ENCODE peak calls at places on chromosomes 1 and 21, in six cellular contexts. S is K562, G is A549, I is ovary, L is stomach, F is SK-N-SH. O is an unnamed sample.

GRCh38 chr1:151620286-151620685 is 8.4 kb downstream of the SNX27 start:
- DNase-seq in S (no peak), G (no peak), I (no peak), L (no peak), F (no peak), O (no peak)

GRCh38 chr1:228108055-228108690 is 926 bp downstream of the MRPL55 start:
- DNase-seq in S (peak), G (no peak), I (peak), L (no peak), F (no peak), O (no peak)

GRCh38 chr1:76576876-76577817 is 290.1 kb upstream of the ST6GALNAC5 start:
- DNase-seq in S (no peak), G (no peak), I (no peak), L (no peak), F (peak), O (no peak)

GRCh38 chr1:240423525-240423924 is 188.4 kb downstream of the GREM2 start:
- DNase-seq in S (no peak), G (no peak), I (no peak), L (no peak), F (no peak), O (no peak)

GRCh38 chr1:208177656-208178055 is 66.5 kb downstream of the PLXNA2 start:
- DNase-seq in S (no peak), G (no peak), I (no peak), L (peak), F (no peak), O (no peak)

GRCh38 chr21:38831526-38832467 is 26.1 kb downstream of the ETS2 start:
- DNase-seq in S (peak), G (peak), I (no peak), L (peak), F (no peak), O (peak)

GRCh38 chr1:102084771-102085535 is 88.2 kb upstream of the OLFM3 start:
- DNase-seq in S (no peak), G (no peak), I (no peak), L (no peak), F (no peak), O (no peak)

GRCh38 chr21:24275613-24276012 is 1331.7 kb downstream of the MRPL39 start:
- DNase-seq in S (no peak), G (no peak), I (no peak), L (no peak), F (no peak), O (no peak)

GRCh38 chr1:38502772-38503171 is 356.8 kb downstream of the RRAGC start:
- DNase-seq in S (no peak), G (no peak), I (no peak), L (no peak), F (no peak), O (no peak)

GRCh38 chr1:162391790-162392563 is 10.4 kb downstream of the C1orf226 start:
- DNase-seq in S (peak), G (peak), I (no peak), L (no peak), F (peak), O (no peak)

GRCh38 chr1:77536813-77537212 is 145.6 kb downstream of the ZZZ3 start:
- DNase-seq in S (no peak), G (peak), I (no peak), L (no peak), F (no peak), O (no peak)

GRCh38 chr1:226121587-226122400 is 59.3 kb downstream of the H3-3A start:
- DNase-seq in S (peak), G (peak), I (peak), L (peak), F (peak), O (peak)

GRCh38 chr1:17360272-17360956 is 11.6 kb upstream of the PADI6 start:
- DNase-seq in S (peak), G (no peak), I (no peak), L (no peak), F (no peak), O (no peak)

GRCh38 chr21:16377857-16378256 is 648.1 kb downstream of the USP25 start:
- DNase-seq in S (no peak), G (no peak), I (no peak), L (no peak), F (no peak), O (no peak)

GRCh38 chr1:227317541-227318002 is 720 bp downstream of the CDC42BPA start:
- DNase-seq in S (peak), G (peak), I (peak), L (no peak), F (peak), O (peak)

GRCh38 chr1:213457097-213457680 is 406.1 kb downstream of the RPS6KC1 start:
- DNase-seq in S (no peak), G (no peak), I (no peak), L (no peak), F (no peak), O (no peak)

GRCh38 chr1:87985071-87985470 is 656.4 kb downstream of the LMO4 start:
- DNase-seq in S (no peak), G (no peak), I (no peak), L (no peak), F (no peak), O (no peak)

GRCh38 chr1:228413241-228414010 is 3.2 kb downstream of the TRIM17 start:
- DNase-seq in S (no peak), G (no peak), I (no peak), L (no peak), F (no peak), O (no peak)

GRCh38 chr1:2354511-2355407 is 36.6 kb downstream of the MORN1 start:
- DNase-seq in S (no peak), G (no peak), I (no peak), L (no peak), F (no peak), O (no peak)

GRCh38 chr1:223109581-223110026 is 33.4 kb downstream of the TLR5 start:
- DNase-seq in S (peak), G (no peak), I (no peak), L (peak), F (no peak), O (no peak)

GRCh38 chr1:18557621-18558465 is 72.8 kb upstream of the PAX7 start:
- DNase-seq in S (peak), G (no peak), I (no peak), L (peak), F (no peak), O (no peak)

GRCh38 chr1:17890815-17891191 is 135.7 kb downstream of the ACTL8 start:
- DNase-seq in S (no peak), G (no peak), I (no peak), L (no peak), F (no peak), O (no peak)

GRCh38 chr1:200512191-200512590 is 102.4 kb upstream of the ZNF281 start:
- DNase-seq in S (no peak), G (no peak), I (no peak), L (no peak), F (no peak), O (no peak)

GRCh38 chr1:177954076-177954475 is 15.8 kb downstream of the SEC16B start:
- DNase-seq in S (no peak), G (no peak), I (no peak), L (no peak), F (no peak), O (no peak)

GRCh38 chr21:41816583-41817165 is 49.8 kb upstream of the RIPK4 start:
- DNase-seq in S (peak), G (peak), I (peak), L (peak), F (peak), O (peak)

GRCh38 chr1:59072017-59072947 is 224.6 kb upstream of the FGGY start:
- DNase-seq in S (peak), G (no peak), I (no peak), L (no peak), F (no peak), O (no peak)

GRCh38 chr1:59070607-59071006 is 226.3 kb upstream of the FGGY start:
- DNase-seq in S (no peak), G (no peak), I (no peak), L (no peak), F (no peak), O (no peak)

GRCh38 chr1:59074574-59074973 is 222.3 kb upstream of the FGGY start:
- DNase-seq in S (no peak), G (no peak), I (no peak), L (no peak), F (no peak), O (no peak)

GRCh38 chr1:59075021-59075420 is 221.9 kb upstream of the FGGY start:
- DNase-seq in S (no peak), G (no peak), I (no peak), L (no peak), F (no peak), O (no peak)

DNA sequence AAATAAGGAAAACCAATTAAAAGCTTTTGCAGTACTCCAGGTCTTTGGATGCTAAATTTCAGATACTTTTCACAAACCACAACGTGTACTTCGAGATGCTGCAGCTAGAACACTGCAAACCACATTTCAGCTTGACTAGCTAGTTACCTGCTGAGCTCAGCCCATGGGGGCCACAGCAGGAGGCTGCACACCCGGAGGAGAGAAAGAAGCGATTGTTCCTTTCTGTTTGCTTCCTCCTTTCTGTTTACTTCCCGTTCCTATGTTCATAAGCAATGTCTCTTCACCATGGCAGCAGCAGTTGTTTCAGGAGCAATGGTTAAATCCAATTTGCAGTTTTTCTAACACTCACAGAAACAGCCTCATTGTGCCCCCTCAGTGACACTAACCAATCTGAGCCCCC is 225.6 kb upstream of the FGGY start:
- DNase-seq in S (no peak), G (no peak), I (no peak), L (no peak), F (no peak), O (no peak)
- TF ChIP-seq EP300 in S (no peak), G (no peak), I (no peak), L (no peak), F (no peak), O (no peak)

DNA sequence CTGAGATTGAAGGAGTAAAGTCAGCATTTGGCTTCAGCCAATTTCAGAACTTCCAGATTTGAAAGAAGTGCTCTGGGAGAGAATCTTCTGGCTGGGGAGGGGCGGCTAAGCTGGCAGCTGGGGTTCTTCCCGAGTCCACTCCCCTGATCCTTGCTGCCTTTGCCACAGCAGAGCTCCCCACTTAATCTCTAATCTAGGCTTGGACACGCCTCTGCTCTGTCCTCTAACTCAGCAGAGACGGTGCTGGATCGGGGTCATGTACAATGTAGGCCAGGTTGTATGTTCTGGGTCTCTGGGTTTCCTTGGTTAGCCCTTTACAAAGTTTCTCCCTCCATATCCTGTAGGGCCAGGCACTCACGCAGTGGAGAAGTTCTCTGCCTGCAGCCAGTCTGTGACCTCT is 10.1 kb upstream of the GSTM3 start:
- DNase-seq in S (no peak), G (no peak), I (no peak), L (no peak), F (no peak), O (no peak)
- TF ChIP-seq EP300 in S (no peak), G (no peak), I (no peak), L (no peak), F (no peak), O (no peak)

GRCh38 chr1:206518206-206518605 is 10.9 kb downstream of the RASSF5 start:
- DNase-seq in S (no peak), G (no peak), I (no peak), L (no peak), F (no peak), O (no peak)
- TF ChIP-seq EP300 in S (no peak), G (no peak), I (no peak), L (no peak), F (no peak), O (no peak)

DNA sequence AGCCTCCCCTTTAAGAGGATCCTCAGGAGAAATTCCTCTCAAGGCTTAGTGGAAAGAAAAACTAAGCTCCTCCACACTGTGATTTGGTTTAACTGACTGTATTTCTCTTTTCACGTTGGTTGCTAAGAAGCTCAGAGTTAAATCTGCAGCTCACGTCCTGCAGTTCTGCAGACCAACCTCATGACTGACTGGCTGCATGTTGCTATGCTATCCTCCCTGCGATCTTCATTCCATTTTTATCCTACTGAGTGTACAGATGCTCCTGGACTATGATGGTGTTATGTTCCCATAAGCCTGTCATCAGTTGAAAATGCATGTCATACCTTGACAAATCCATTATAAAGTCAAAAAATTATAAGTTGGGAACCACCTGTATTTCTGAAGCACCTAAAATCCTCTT is 34.6 kb downstream of the FAM163A start:
- DNase-seq in S (no peak), G (no peak), I (no peak), L (no peak), F (no peak), O (no peak)
- TF ChIP-seq EP300 in S (no peak), G (no peak), I (no peak), L (no peak), F (no peak), O (no peak)

DNA sequence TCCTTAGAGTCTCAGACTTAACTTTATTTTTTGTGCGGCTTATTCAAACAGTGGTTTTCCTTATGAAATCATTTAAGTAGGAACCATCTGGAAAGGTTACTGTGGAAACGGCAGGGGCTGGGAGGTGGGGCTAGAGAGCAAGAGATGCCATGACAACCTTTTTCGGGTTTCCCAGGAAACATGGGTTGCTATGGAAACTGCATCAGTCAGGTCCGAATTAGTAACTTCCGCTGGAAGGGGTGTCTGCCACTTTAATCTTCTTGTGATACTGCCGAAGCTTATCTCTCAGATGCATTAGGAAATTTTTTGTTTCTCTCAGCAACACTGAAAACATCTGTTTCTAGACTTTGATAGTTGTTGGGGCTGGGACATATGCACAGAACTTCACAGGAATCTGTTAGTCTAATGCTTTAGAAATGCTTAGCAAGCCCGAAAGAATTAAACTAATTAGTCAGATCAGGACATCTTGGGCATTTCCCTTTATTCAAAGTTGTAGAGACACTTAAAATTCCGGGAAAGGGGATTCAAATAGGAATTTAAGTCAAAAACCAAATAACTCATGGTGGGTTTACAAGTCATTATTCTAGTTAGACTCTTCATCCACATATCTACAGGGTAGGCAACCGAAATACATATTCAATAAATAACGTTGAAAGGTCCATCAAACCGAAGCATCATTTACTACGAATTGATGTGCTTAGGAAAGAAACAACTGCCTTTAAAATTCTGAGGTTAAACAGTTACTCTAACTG is 2.6 kb downstream of the KCNA3 start:
- DNase-seq in S (peak), G (no peak), I (no peak), L (no peak), F (peak), O (no peak)
- TF ChIP-seq EP300 in S (no peak), G (no peak), I (no peak), L (no peak), F (no peak), O (no peak)